ENCODE peak calls at places on chromosomes 11 and 22, in nine cellular contexts. One of them, this sample, is unnamed.

GRCh38 chr11:107679255-107680024 is 32.4 kb downstream of the SLN start:
- DNase-seq in esophagus squamous epithelium: no peak
- DNase-seq in H7: no peak
- DNase-seq in RPMI7951: no peak
- DNase-seq in activated CD4-positive, alpha-beta T cell treated with anti-CD3 and anti-CD28 coated beads, Interleukin-2, amount 50 U/mL, for 1 hour: no peak
- DNase-seq in activated naive CD4-positive, alpha-beta T cell treated with Interleukin-2 at 50 U/mL for 16 hours: no peak
- DNase-seq in RPMI8226: no peak
- DNase-seq in NCI-H460: no peak
- DNase-seq in stimulated activated CD4-positive, alpha-beta T cell treated with anti-CD3 and anti-CD28 coated beads, Interleukin-1b, Interleukin-23, amount 100 ng/mL, for 1 hour: no peak
- DNase-seq in this sample: no peak

GRCh38 chr11:130599073-130599654 is 150.7 kb downstream of the ADAMTS15 start:
- DNase-seq in esophagus squamous epithelium: no peak
- DNase-seq in H7: peak; percentile 62
- DNase-seq in RPMI7951: no peak
- DNase-seq in activated CD4-positive, alpha-beta T cell treated with anti-CD3 and anti-CD28 coated beads, Interleukin-2, amount 50 U/mL, for 1 hour: no peak
- DNase-seq in activated naive CD4-positive, alpha-beta T cell treated with Interleukin-2 at 50 U/mL for 16 hours: no peak
- DNase-seq in RPMI8226: no peak
- DNase-seq in NCI-H460: no peak
- DNase-seq in stimulated activated CD4-positive, alpha-beta T cell treated with anti-CD3 and anti-CD28 coated beads, Interleukin-1b, Interleukin-23, amount 100 ng/mL, for 1 hour: no peak
- DNase-seq in this sample: no peak

GRCh38 chr11:17734418-17734911 is at the start of gene KCNC1:
- DNase-seq in esophagus squamous epithelium: no peak
- DNase-seq in H7: peak; percentile 92
- DNase-seq in RPMI7951: peak; percentile 19
- DNase-seq in activated CD4-positive, alpha-beta T cell treated with anti-CD3 and anti-CD28 coated beads, Interleukin-2, amount 50 U/mL, for 1 hour: no peak
- DNase-seq in activated naive CD4-positive, alpha-beta T cell treated with Interleukin-2 at 50 U/mL for 16 hours: no peak
- DNase-seq in RPMI8226: no peak
- DNase-seq in NCI-H460: no peak
- DNase-seq in stimulated activated CD4-positive, alpha-beta T cell treated with anti-CD3 and anti-CD28 coated beads, Interleukin-1b, Interleukin-23, amount 100 ng/mL, for 1 hour: no peak
- DNase-seq in this sample: no peak

GRCh38 chr22:26461188-26461810 is 22.3 kb downstream of the HPS4 start:
- DNase-seq in esophagus squamous epithelium: no peak
- DNase-seq in H7: peak; percentile 92
- DNase-seq in RPMI7951: peak; percentile 46
- DNase-seq in activated CD4-positive, alpha-beta T cell treated with anti-CD3 and anti-CD28 coated beads, Interleukin-2, amount 50 U/mL, for 1 hour: peak; percentile 43
- DNase-seq in activated naive CD4-positive, alpha-beta T cell treated with Interleukin-2 at 50 U/mL for 16 hours: peak; percentile 45
- DNase-seq in RPMI8226: peak; percentile 13
- DNase-seq in NCI-H460: peak; percentile 30
- DNase-seq in stimulated activated CD4-positive, alpha-beta T cell treated with anti-CD3 and anti-CD28 coated beads, Interleukin-1b, Interleukin-23, amount 100 ng/mL, for 1 hour: peak; percentile 24
- DNase-seq in this sample: peak; percentile 59

GRCh38 chr11:8282621-8283509 is 19.2 kb upstream of the LMO1 start:
- DNase-seq in esophagus squamous epithelium: no peak
- DNase-seq in H7: peak; percentile 81
- DNase-seq in RPMI7951: no peak
- DNase-seq in activated CD4-positive, alpha-beta T cell treated with anti-CD3 and anti-CD28 coated beads, Interleukin-2, amount 50 U/mL, for 1 hour: no peak
- DNase-seq in activated naive CD4-positive, alpha-beta T cell treated with Interleukin-2 at 50 U/mL for 16 hours: no peak
- DNase-seq in RPMI8226: no peak
- DNase-seq in NCI-H460: no peak
- DNase-seq in stimulated activated CD4-positive, alpha-beta T cell treated with anti-CD3 and anti-CD28 coated beads, Interleukin-1b, Interleukin-23, amount 100 ng/mL, for 1 hour: no peak
- DNase-seq in this sample: no peak

GRCh38 chr11:42239102-42239501 is 779.6 kb upstream of the LRRC4C start:
- DNase-seq in esophagus squamous epithelium: no peak
- DNase-seq in H7: no peak
- DNase-seq in RPMI7951: peak; percentile 0
- DNase-seq in activated CD4-positive, alpha-beta T cell treated with anti-CD3 and anti-CD28 coated beads, Interleukin-2, amount 50 U/mL, for 1 hour: no peak
- DNase-seq in activated naive CD4-positive, alpha-beta T cell treated with Interleukin-2 at 50 U/mL for 16 hours: no peak
- DNase-seq in RPMI8226: no peak
- DNase-seq in NCI-H460: no peak
- DNase-seq in stimulated activated CD4-positive, alpha-beta T cell treated with anti-CD3 and anti-CD28 coated beads, Interleukin-1b, Interleukin-23, amount 100 ng/mL, for 1 hour: no peak
- DNase-seq in this sample: no peak

GRCh38 chr11:10728779-10729472 is 22.1 kb upstream of the CTR9 start:
- DNase-seq in esophagus squamous epithelium: no peak
- DNase-seq in H7: peak; percentile 82
- DNase-seq in RPMI7951: no peak
- DNase-seq in activated CD4-positive, alpha-beta T cell treated with anti-CD3 and anti-CD28 coated beads, Interleukin-2, amount 50 U/mL, for 1 hour: no peak
- DNase-seq in activated naive CD4-positive, alpha-beta T cell treated with Interleukin-2 at 50 U/mL for 16 hours: no peak
- DNase-seq in RPMI8226: no peak
- DNase-seq in NCI-H460: no peak
- DNase-seq in stimulated activated CD4-positive, alpha-beta T cell treated with anti-CD3 and anti-CD28 coated beads, Interleukin-1b, Interleukin-23, amount 100 ng/mL, for 1 hour: no peak
- DNase-seq in this sample: no peak

GRCh38 chr11:63635762-63636465 is 21.7 kb upstream of the PLAAT3 start:
- DNase-seq in esophagus squamous epithelium: no peak
- DNase-seq in H7: peak; percentile 83
- DNase-seq in RPMI7951: peak; percentile 45
- DNase-seq in activated CD4-positive, alpha-beta T cell treated with anti-CD3 and anti-CD28 coated beads, Interleukin-2, amount 50 U/mL, for 1 hour: peak; percentile 75
- DNase-seq in activated naive CD4-positive, alpha-beta T cell treated with Interleukin-2 at 50 U/mL for 16 hours: peak; percentile 67
- DNase-seq in RPMI8226: peak; percentile 69
- DNase-seq in NCI-H460: peak; percentile 33
- DNase-seq in stimulated activated CD4-positive, alpha-beta T cell treated with anti-CD3 and anti-CD28 coated beads, Interleukin-1b, Interleukin-23, amount 100 ng/mL, for 1 hour: peak; percentile 54
- DNase-seq in this sample: peak; percentile 74